ENCODE peak calls at places on chromosome X, in five cellular contexts. One of them, this sample, is unnamed.

GRCh38 chrX:107483976-107484726 is 34.7 kb downstream of the FRMPD3 start:
- DNase-seq in A549: no peak
- DNase-seq in cardiac muscle cell: peak; percentile 5
- DNase-seq in pancreas: no peak
- DNase-seq in esophagus muscularis mucosa: no peak
- DNase-seq in this sample: no peak

GRCh38 chrX:276588-277171 is 4.5 kb upstream of the PLCXD1 start:
- DNase-seq in cardiac muscle cell: peak; percentile 37
- DNase-seq in A549: peak; percentile 61
- DNase-seq in pancreas: peak; percentile 65
- DNase-seq in esophagus muscularis mucosa: no peak
- DNase-seq in this sample: no peak

GRCh38 chrX:133980406-133980805 is 5.0 kb downstream of the GPC3 start:
- DNase-seq in cardiac muscle cell: peak; percentile 68
- DNase-seq in A549: no peak
- DNase-seq in esophagus muscularis mucosa: no peak
- DNase-seq in pancreas: no peak
- DNase-seq in this sample: no peak

GRCh38 chrX:151680805-151681204 is 14.5 kb upstream of the PRRG3 start:
- DNase-seq in esophagus muscularis mucosa: peak; percentile 79
- DNase-seq in pancreas: peak; percentile 70
- DNase-seq in A549: peak; percentile 13
- DNase-seq in cardiac muscle cell: peak; percentile 25
- DNase-seq in this sample: peak; percentile 56

GRCh38 chrX:143648705-143649104 is 12.8 kb upstream of the SLITRK4 start:
- DNase-seq in pancreas: no peak
- DNase-seq in esophagus muscularis mucosa: no peak
- DNase-seq in A549: no peak
- DNase-seq in cardiac muscle cell: peak; percentile 27
- DNase-seq in this sample: no peak

GRCh38 chrX:24526616-24527015 is 61.5 kb downstream of the PDK3 start:
- DNase-seq in A549: no peak
- DNase-seq in cardiac muscle cell: no peak
- DNase-seq in pancreas: no peak
- DNase-seq in esophagus muscularis mucosa: no peak
- DNase-seq in this sample: no peak

GRCh38 chrX:110407910-110408545 is 49.4 kb downstream of the RTL9 start:
- DNase-seq in cardiac muscle cell: peak; percentile 77
- DNase-seq in A549: peak; percentile 54
- DNase-seq in pancreas: no peak
- DNase-seq in esophagus muscularis mucosa: no peak
- DNase-seq in this sample: peak; percentile 51

GRCh38 chrX:102154900-102155805 is 624 bp downstream of the BEX5 start:
- DNase-seq in esophagus muscularis mucosa: no peak
- DNase-seq in cardiac muscle cell: no peak
- DNase-seq in A549: no peak
- DNase-seq in pancreas: peak; percentile 16
- DNase-seq in this sample: no peak

GRCh38 chrX:86137071-86137470 is 11.2 kb upstream of the DACH2 start:
- DNase-seq in A549: no peak
- DNase-seq in pancreas: no peak
- DNase-seq in cardiac muscle cell: no peak
- DNase-seq in esophagus muscularis mucosa: no peak
- DNase-seq in this sample: no peak

GRCh38 chrX:155023907-155024833 is 1.6 kb upstream of the F8 start:
- DNase-seq in pancreas: no peak
- DNase-seq in esophagus muscularis mucosa: no peak
- DNase-seq in cardiac muscle cell: no peak
- DNase-seq in A549: no peak
- DNase-seq in this sample: no peak

GRCh38 chrX:69263421-69263820 is 98.2 kb upstream of the PJA1 start:
- DNase-seq in esophagus muscularis mucosa: no peak
- DNase-seq in cardiac muscle cell: no peak
- DNase-seq in pancreas: no peak
- DNase-seq in A549: no peak
- DNase-seq in this sample: no peak

GRCh38 chrX:23332888-23333821 is 1.5 kb upstream of the PTCHD1 start:
- DNase-seq in cardiac muscle cell: no peak
- DNase-seq in A549: no peak
- DNase-seq in pancreas: no peak
- DNase-seq in esophagus muscularis mucosa: no peak
- DNase-seq in this sample: no peak

GRCh38 chrX:121642415-121642814 is 595.0 kb downstream of the GLUD2 start:
- DNase-seq in cardiac muscle cell: peak; percentile 25
- DNase-seq in esophagus muscularis mucosa: no peak
- DNase-seq in pancreas: no peak
- DNase-seq in A549: no peak
- DNase-seq in this sample: no peak

GRCh38 chrX:115344885-115345653 is 55.6 kb downstream of the LUZP4 start:
- DNase-seq in A549: peak; percentile 62
- DNase-seq in pancreas: peak; percentile 73
- DNase-seq in esophagus muscularis mucosa: peak; percentile 93
- DNase-seq in cardiac muscle cell: peak; percentile 97
- DNase-seq in this sample: no peak

GRCh38 chrX:53256446-53257041 is 24.8 kb downstream of the IQSEC2 start:
- DNase-seq in A549: no peak
- DNase-seq in pancreas: no peak
- DNase-seq in esophagus muscularis mucosa: no peak
- DNase-seq in cardiac muscle cell: no peak
- DNase-seq in this sample: no peak

GRCh38 chrX:1593286-1594271 is 2.2 kb downstream of the AKAP17A start:
- DNase-seq in cardiac muscle cell: no peak
- DNase-seq in pancreas: no peak
- DNase-seq in A549: no peak
- DNase-seq in esophagus muscularis mucosa: no peak
- DNase-seq in this sample: no peak

GRCh38 chrX:31609130-31609529 is 537.3 kb upstream of the FTHL17 start:
- DNase-seq in cardiac muscle cell: peak; percentile 91
- DNase-seq in esophagus muscularis mucosa: no peak
- DNase-seq in pancreas: no peak
- DNase-seq in A549: no peak
- DNase-seq in this sample: no peak

GRCh38 chrX:96713303-96713702 is 28.7 kb downstream of the DIAPH2 start:
- DNase-seq in pancreas: no peak
- DNase-seq in cardiac muscle cell: no peak
- DNase-seq in esophagus muscularis mucosa: no peak
- DNase-seq in A549: no peak
- DNase-seq in this sample: no peak

GRCh38 chrX:39201305-39201990 is 400.2 kb downstream of the MID1IP1 start:
- DNase-seq in pancreas: no peak
- DNase-seq in cardiac muscle cell: peak; percentile 2
- DNase-seq in esophagus muscularis mucosa: no peak
- DNase-seq in A549: no peak
- DNase-seq in this sample: peak; percentile 35

GRCh38 chrX:72038016-72038415 is 93.7 kb downstream of the RTL5 start:
- DNase-seq in esophagus muscularis mucosa: no peak
- DNase-seq in cardiac muscle cell: no peak
- DNase-seq in A549: no peak
- DNase-seq in pancreas: no peak
- DNase-seq in this sample: no peak

GRCh38 chrX:126770179-126770578 is 49.4 kb upstream of the PRR32 start:
- DNase-seq in cardiac muscle cell: no peak
- DNase-seq in esophagus muscularis mucosa: no peak
- DNase-seq in A549: peak; percentile 1
- DNase-seq in pancreas: no peak
- DNase-seq in this sample: no peak

GRCh38 chrX:45803383-45803921 is 602.8 kb upstream of the DIPK2B start:
- DNase-seq in A549: no peak
- DNase-seq in esophagus muscularis mucosa: no peak
- DNase-seq in pancreas: no peak
- DNase-seq in cardiac muscle cell: peak; percentile 76
- DNase-seq in this sample: no peak

GRCh38 chrX:120485562-120486520 is 16.7 kb upstream of the LAMP2 start:
- DNase-seq in A549: peak; percentile 70
- DNase-seq in pancreas: peak; percentile 67
- DNase-seq in esophagus muscularis mucosa: peak; percentile 91
- DNase-seq in cardiac muscle cell: peak; percentile 89
- DNase-seq in this sample: peak; percentile 83

GRCh38 chrX:12701625-12702024 is 89.6 kb upstream of the PRPS2 start:
- DNase-seq in pancreas: peak; percentile 67
- DNase-seq in A549: peak; percentile 41
- DNase-seq in cardiac muscle cell: peak; percentile 79
- DNase-seq in esophagus muscularis mucosa: no peak
- DNase-seq in this sample: peak; percentile 9

GRCh38 chrX:17669458-17669857 is 67.8 kb upstream of the SCML1 start:
- DNase-seq in cardiac muscle cell: no peak
- DNase-seq in esophagus muscularis mucosa: no peak
- DNase-seq in A549: no peak
- DNase-seq in pancreas: no peak
- DNase-seq in this sample: no peak

GRCh38 chrX:118346258-118347094 is 570 bp downstream of the WDR44 start:
- DNase-seq in pancreas: peak; percentile 55
- DNase-seq in A549: peak; percentile 43
- DNase-seq in cardiac muscle cell: no peak
- DNase-seq in esophagus muscularis mucosa: peak; percentile 89
- DNase-seq in this sample: peak; percentile 55

GRCh38 chrX:71996138-71996537 is 85.5 kb downstream of the NHSL2 start:
- DNase-seq in cardiac muscle cell: no peak
- DNase-seq in pancreas: no peak
- DNase-seq in A549: no peak
- DNase-seq in esophagus muscularis mucosa: no peak
- DNase-seq in this sample: no peak

GRCh38 chrX:103629295-103630170 is 758 bp downstream of the TCEAL1 start:
- DNase-seq in cardiac muscle cell: peak; percentile 74
- DNase-seq in A549: peak; percentile 31
- DNase-seq in esophagus muscularis mucosa: no peak
- DNase-seq in pancreas: peak; percentile 63
- DNase-seq in this sample: peak; percentile 52

GRCh38 chrX:16112428-16112827 is 10.9 kb upstream of the GRPR start:
- DNase-seq in cardiac muscle cell: no peak
- DNase-seq in esophagus muscularis mucosa: no peak
- DNase-seq in A549: no peak
- DNase-seq in pancreas: no peak
- DNase-seq in this sample: no peak

GRCh38 chrX:85611926-85612325 is 232.5 kb upstream of the POF1B start:
- DNase-seq in pancreas: no peak
- DNase-seq in A549: peak; percentile 2
- DNase-seq in cardiac muscle cell: peak; percentile 5
- DNase-seq in esophagus muscularis mucosa: no peak
- DNase-seq in this sample: no peak

GRCh38 chrX:39759526-39760224 is 338.1 kb downstream of the BCOR start:
- DNase-seq in A549: peak; percentile 45
- DNase-seq in cardiac muscle cell: peak; percentile 66
- DNase-seq in pancreas: peak; percentile 74
- DNase-seq in esophagus muscularis mucosa: no peak
- DNase-seq in this sample: no peak

GRCh38 chrX:71493111-71493613 is 39.7 kb upstream of the OGT start:
- DNase-seq in cardiac muscle cell: peak; percentile 51
- DNase-seq in pancreas: no peak
- DNase-seq in esophagus muscularis mucosa: no peak
- DNase-seq in A549: no peak
- DNase-seq in this sample: no peak

GRCh38 chrX:13937370-13938052 is 92.2 kb downstream of the GEMIN8 start:
- DNase-seq in A549: no peak
- DNase-seq in pancreas: no peak
- DNase-seq in esophagus muscularis mucosa: no peak
- DNase-seq in cardiac muscle cell: peak; percentile 60
- DNase-seq in this sample: no peak

GRCh38 chrX:149497626-149498025 is 7.5 kb downstream of the IDS start:
- DNase-seq in cardiac muscle cell: no peak
- DNase-seq in A549: no peak
- DNase-seq in esophagus muscularis mucosa: no peak
- DNase-seq in pancreas: no peak
- DNase-seq in this sample: no peak

GRCh38 chrX:136765957-136766356 is 14.8 kb downstream of the ARHGEF6 start:
- DNase-seq in esophagus muscularis mucosa: no peak
- DNase-seq in cardiac muscle cell: no peak
- DNase-seq in pancreas: no peak
- DNase-seq in A549: no peak
- DNase-seq in this sample: no peak

GRCh38 chrX:136768469-136769084 is 12.2 kb downstream of the ARHGEF6 start:
- DNase-seq in pancreas: no peak
- DNase-seq in esophagus muscularis mucosa: no peak
- DNase-seq in A549: no peak
- DNase-seq in cardiac muscle cell: peak; percentile 83
- DNase-seq in this sample: no peak

GRCh38 chrX:136764206-136764605 is 16.5 kb downstream of the ARHGEF6 start:
- DNase-seq in pancreas: no peak
- DNase-seq in A549: no peak
- DNase-seq in esophagus muscularis mucosa: no peak
- DNase-seq in cardiac muscle cell: no peak
- DNase-seq in this sample: no peak

GRCh38 chrX:136767104-136767941 is 13.4 kb downstream of the ARHGEF6 start:
- DNase-seq in esophagus muscularis mucosa: no peak
- DNase-seq in cardiac muscle cell: peak; percentile 67
- DNase-seq in pancreas: peak; percentile 70
- DNase-seq in A549: peak; percentile 53
- DNase-seq in this sample: no peak

GRCh38 chrX:136766785-136767103 is 14.0 kb downstream of the ARHGEF6 start:
- DNase-seq in A549: no peak
- DNase-seq in cardiac muscle cell: no peak
- DNase-seq in esophagus muscularis mucosa: no peak
- DNase-seq in pancreas: no peak
- DNase-seq in this sample: no peak
- H3K27ac ChIP-seq in A549: peak overlapping the region; percentile 81
- H3K27ac ChIP-seq in cardiac muscle cell: no peak overlapping the region
- H3K27ac ChIP-seq in esophagus muscularis mucosa: peak overlapping the region; percentile 88
- H3K27ac ChIP-seq in pancreas: no peak overlapping the region
- H3K27ac ChIP-seq in this sample: no peak overlapping the region

GRCh38 chrX:138034136-138034535 is 468.2 kb downstream of the ZIC3 start:
- DNase-seq in cardiac muscle cell: no peak
- DNase-seq in pancreas: no peak
- DNase-seq in esophagus muscularis mucosa: no peak
- DNase-seq in A549: no peak
- DNase-seq in this sample: no peak
- TF ChIP-seq CTCF in cardiac muscle cell: no peak
- TF ChIP-seq CTCF in pancreas: no peak
- TF ChIP-seq CTCF in esophagus muscularis mucosa: peak; percentile 13
- TF ChIP-seq CTCF in A549: no peak
- TF ChIP-seq CTCF in this sample: no peak

DNA sequence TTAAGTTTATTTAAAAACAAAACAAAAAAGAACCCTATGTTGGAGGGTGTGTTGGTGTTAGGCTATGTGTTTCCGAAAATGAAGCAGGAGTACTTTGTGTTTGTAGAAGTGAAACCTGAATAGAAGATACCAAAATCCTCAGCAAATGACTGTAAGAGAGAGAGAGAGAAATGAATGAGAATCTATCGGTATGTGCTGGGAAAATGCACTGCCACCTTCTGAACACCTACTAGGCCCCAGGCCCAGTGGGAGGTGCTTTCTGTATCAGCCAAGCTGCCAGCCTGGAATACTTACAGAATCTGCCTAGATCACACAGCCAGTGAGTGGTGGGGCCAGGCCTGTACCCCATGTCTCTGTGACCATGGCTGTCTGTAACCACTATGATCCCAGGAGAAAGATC is 14.9 kb upstream of the PIM2 start:
- DNase-seq in esophagus muscularis mucosa: no peak
- DNase-seq in A549: no peak
- DNase-seq in cardiac muscle cell: no peak
- DNase-seq in pancreas: no peak
- DNase-seq in this sample: no peak
- H3K27ac ChIP-seq in esophagus muscularis mucosa: no peak overlapping the region
- H3K27ac ChIP-seq in A549: no peak overlapping the region
- H3K27ac ChIP-seq in cardiac muscle cell: no peak overlapping the region
- H3K27ac ChIP-seq in pancreas: no peak overlapping the region
- H3K27ac ChIP-seq in this sample: no peak overlapping the region

GRCh38 chrX:108584617-108585211 is 145.1 kb downstream of the COL4A5 start:
- DNase-seq in pancreas: no peak
- DNase-seq in esophagus muscularis mucosa: no peak
- DNase-seq in A549: peak; percentile 1
- DNase-seq in cardiac muscle cell: peak; percentile 11
- DNase-seq in this sample: no peak
- TF ChIP-seq CTCF in pancreas: no peak
- TF ChIP-seq CTCF in esophagus muscularis mucosa: peak; percentile 3
- TF ChIP-seq CTCF in A549: peak; percentile 34
- TF ChIP-seq CTCF in cardiac muscle cell: peak; percentile 23
- TF ChIP-seq CTCF in this sample: peak; percentile 25